ENCODE peak calls at places on chromosome 11, in ten cellular contexts. A is spleen, G is transverse colon, D is esophagus squamous epithelium, R is HepG2, F is A549, P is uterus, T is stomach, E is body of pancreas, H is HCT116. O is an unnamed sample.

GRCh38 chr11:2355000-2355644 is 22.0 kb upstream of the CD81 start:
- DNase-seq in F (no peak), H (no peak), E (no peak), T (no peak), A (no peak), D (no peak), R (no peak), P (no peak), G (no peak), O (no peak)

GRCh38 chr11:76048763-76049162 is 157.5 kb downstream of the WNT11 start:
- DNase-seq in F (peak; percentile 63), H (peak; percentile 13), G (no peak), T (no peak), P (no peak), R (no peak), E (peak; percentile 64), D (no peak), A (no peak), O (no peak)

GRCh38 chr11:6926208-6927029 is at the start of gene ZNF215:
- DNase-seq in R (no peak), E (peak; percentile 85), P (peak; percentile 70), A (peak; percentile 86), F (peak; percentile 76), D (peak; percentile 4), T (peak; percentile 56), H (peak; percentile 93), G (peak; percentile 89), O (peak; percentile 25)

GRCh38 chr11:34050536-34050935 is 995 bp upstream of the CAPRIN1 start:
- DNase-seq in A (no peak), P (no peak), E (no peak), R (no peak), G (no peak), F (no peak), H (no peak), T (no peak), D (no peak), O (no peak)

GRCh38 chr11:71425851-71426250 is 22.3 kb downstream of the DHCR7 start:
- DNase-seq in H (no peak), R (no peak), P (no peak), A (no peak), D (no peak), T (no peak), G (no peak), E (no peak), F (no peak), O (no peak)

GRCh38 chr11:113690619-113691569 is 15.2 kb downstream of the TMPRSS5 start:
- DNase-seq in T (peak; percentile 75), E (no peak), F (peak; percentile 84), A (no peak), D (no peak), H (peak; percentile 76), P (no peak), G (peak; percentile 80), R (peak; percentile 13), O (peak; percentile 23)

GRCh38 chr11:3906166-3906565 is 50.7 kb downstream of the STIM1 start:
- DNase-seq in D (no peak), G (no peak), P (no peak), R (no peak), E (no peak), F (no peak), T (no peak), H (no peak), A (no peak), O (no peak)

GRCh38 chr11:84316866-84317560 is 1030.8 kb upstream of the CCDC90B start:
- DNase-seq in H (no peak), D (no peak), T (no peak), R (no peak), E (peak; percentile 13), A (no peak), F (no peak), P (no peak), G (no peak), O (no peak)

GRCh38 chr11:1505480-1505879 is 18.9 kb upstream of the MOB2 start:
- DNase-seq in H (no peak), F (no peak), P (no peak), R (no peak), E (no peak), D (no peak), T (no peak), G (no peak), A (no peak), O (no peak)

GRCh38 chr11:128492903-128493569 is 94.3 kb downstream of the ETS1 start:
- DNase-seq in A (no peak), D (no peak), P (no peak), H (no peak), G (no peak), R (no peak), T (no peak), F (no peak), E (no peak), O (no peak)

GRCh38 chr11:1928891-1929541 is 9.5 kb downstream of the TNNT3 start:
- DNase-seq in F (no peak), T (no peak), D (no peak), G (no peak), R (no peak), P (no peak), H (no peak), E (no peak), A (no peak), O (no peak)

GRCh38 chr11:86302092-86302793 is at the start of gene HIKESHI:
- DNase-seq in F (peak; percentile 97), E (peak; percentile 100), R (peak; percentile 98), A (peak; percentile 99), H (peak; percentile 93), G (peak; percentile 100), T (peak; percentile 100), P (peak; percentile 100), D (peak; percentile 89), O (peak; percentile 100)
- TF ChIP-seq POLR2A in F (peak; percentile 64), E (no peak), R (peak; percentile 92), A (no peak), H (no peak), G (peak; percentile 64), T (no peak), P (peak; percentile 49), D (peak; percentile 44), O (peak; percentile 50)

GRCh38 chr11:68989936-68990606 is 9.3 kb upstream of the MRGPRD start:
- DNase-seq in P (no peak), A (peak; percentile 25), E (no peak), F (no peak), G (no peak), T (no peak), H (no peak), R (no peak), D (no peak), O (no peak)

GRCh38 chr11:68993546-68993945 is 12.8 kb upstream of the MRGPRD start:
- DNase-seq in F (no peak), T (no peak), G (no peak), R (no peak), E (no peak), A (peak; percentile 1), P (no peak), H (no peak), D (no peak), O (no peak)

GRCh38 chr11:68992743-68993255 is 12.0 kb upstream of the MRGPRD start:
- DNase-seq in E (no peak), R (no peak), G (peak; percentile 1), F (no peak), P (no peak), D (no peak), A (peak; percentile 36), T (no peak), H (no peak), O (no peak)

GRCh38 chr11:68988486-68988885 is 7.7 kb upstream of the MRGPRD start:
- DNase-seq in E (no peak), P (no peak), D (no peak), R (no peak), A (no peak), G (no peak), H (no peak), F (no peak), T (no peak), O (no peak)

DNA sequence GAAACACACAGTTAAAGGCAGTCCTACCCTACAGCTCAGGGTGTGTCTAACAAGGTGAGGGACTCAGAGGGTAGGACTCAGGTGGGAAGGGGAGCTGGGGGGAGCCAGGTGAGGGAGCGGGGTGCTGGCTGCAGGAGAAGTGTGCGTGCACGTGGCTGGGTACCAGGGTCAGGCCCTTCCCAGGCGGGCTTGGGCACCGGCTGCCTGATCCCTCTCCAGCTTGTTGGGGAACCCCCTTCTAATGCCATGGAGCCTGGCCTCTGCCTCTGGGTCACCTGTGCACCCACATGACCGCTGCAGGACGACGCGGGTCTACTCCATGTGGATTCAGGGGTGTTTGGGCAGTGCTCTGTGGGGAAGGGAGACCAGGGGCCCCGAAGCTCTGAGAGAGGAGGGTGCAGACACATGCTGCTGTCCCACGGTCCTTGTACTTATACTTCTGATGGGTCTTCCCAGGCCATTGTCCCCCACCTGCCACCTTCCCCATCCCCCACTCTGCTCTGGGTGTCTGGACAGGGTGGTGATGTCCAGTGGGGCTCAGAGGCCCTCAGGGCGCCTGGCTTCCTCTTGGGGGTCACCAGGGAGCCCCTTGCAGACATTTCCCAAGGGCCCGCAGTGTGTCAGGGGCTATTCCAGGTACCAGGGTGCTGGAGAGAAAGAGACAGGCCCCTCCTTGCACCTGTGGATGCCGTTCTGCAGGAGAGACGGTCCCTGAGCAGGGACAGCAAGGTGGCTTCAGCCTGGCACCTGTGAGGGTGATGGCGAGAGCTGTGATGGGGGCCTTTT is 10.4 kb upstream of the MRGPRD start:
- DNase-seq in G (peak; percentile 1), T (no peak), R (no peak), E (no peak), D (no peak), P (no peak), A (peak; percentile 41), F (no peak), H (no peak), O (no peak)
- H3K4me1 ChIP-seq in G (no peaks in the 10 kb centered on the region), T (no peaks in the 10 kb centered on the region), R (no peaks in the 10 kb centered on the region), E (no peaks in the 10 kb centered on the region), D (no peaks in the 10 kb centered on the region), P (no peaks in the 10 kb centered on the region), A (no peaks in the 10 kb centered on the region), F (no peaks in the 10 kb centered on the region), H (no peaks in the 10 kb centered on the region), O (peaks cover 3% of the 10 kb centered on the region)

GRCh38 chr11:99229544-99229943 is 208.8 kb downstream of the CNTN5 start:
- DNase-seq in A (no peak), R (no peak), E (no peak), F (no peak), H (no peak), P (no peak), D (no peak), G (no peak), T (no peak), O (no peak)
- H3K27ac ChIP-seq in A (no peak overlapping the region), R (no peak overlapping the region), E (no peak overlapping the region), F (no peak overlapping the region), H (no peak overlapping the region), P (no peak overlapping the region), D (no peak overlapping the region), G (no peak overlapping the region), T (no peak overlapping the region), O (no peak overlapping the region)

DNA sequence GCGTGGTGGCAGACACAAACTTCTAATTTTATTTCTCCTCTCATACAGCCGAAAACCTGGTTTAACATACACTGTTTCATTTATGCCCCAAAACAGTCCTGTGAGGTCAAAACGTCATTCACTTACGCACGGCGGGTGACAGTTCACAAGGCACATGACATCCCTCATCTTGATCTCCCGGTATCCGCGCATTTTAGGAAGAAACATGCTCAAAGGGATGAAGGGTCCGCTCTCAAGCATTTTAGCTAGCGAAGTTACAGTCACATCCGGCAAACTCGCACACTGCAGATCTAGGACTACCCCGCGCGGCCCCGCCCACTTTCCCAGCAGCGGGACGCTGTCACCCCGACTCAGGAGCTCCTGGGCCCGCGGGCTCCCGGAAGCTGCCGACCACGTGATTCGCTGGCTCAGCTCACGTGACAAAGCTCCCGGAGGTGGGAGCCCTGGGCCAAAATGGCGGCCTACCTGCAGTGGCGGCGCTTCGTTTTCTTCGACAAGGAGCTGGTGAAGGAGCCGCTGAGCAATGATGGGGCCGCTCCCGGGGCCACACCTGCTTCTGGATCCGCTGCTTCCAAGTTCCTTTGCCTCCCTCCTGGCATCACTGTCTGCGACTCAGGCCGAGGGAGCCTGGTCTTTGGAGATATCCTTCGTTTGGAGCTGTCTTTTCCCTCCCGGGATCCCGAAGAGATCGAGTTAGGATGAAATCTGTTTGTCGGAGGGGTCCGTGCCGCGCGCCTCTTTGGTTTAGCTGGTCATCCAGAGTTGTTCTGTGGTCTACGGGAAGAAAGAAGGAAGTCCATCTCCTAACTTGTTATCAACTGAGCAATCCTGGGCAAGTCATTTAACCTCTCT is at the start of gene VPS11:
- DNase-seq in G (peak; percentile 99), E (peak; percentile 99), F (peak; percentile 93), A (peak; percentile 100), D (peak; percentile 87), T (peak; percentile 99), R (peak; percentile 92), P (peak; percentile 97), H (peak; percentile 86), O (peak; percentile 93)
- TF ChIP-seq POLR2A in G (peak; percentile 78), E (peak; percentile 63), F (peak; percentile 55), A (no peak), D (peak; percentile 64), T (no peak), R (peak; percentile 70), P (peak; percentile 52), H (peak; percentile 35), O (peak; percentile 63)